ENCODE peak calls at places on chromosomes 2 and 18, in five cellular contexts. H, W, N, C and Q are unnamed samples.

GRCh38 chr2:175445276-175445675 is 263.8 kb upstream of the ATP5MC3 start:
- DNase-seq in H (no peak), W (no peak), N (no peak), C (no peak), Q (no peak)

GRCh38 chr18:11572201-11572600 is 37.2 kb upstream of the SLC35G4 start:
- DNase-seq in H (no peak), W (no peak), N (no peak), C (no peak), Q (no peak)

GRCh38 chr2:27075219-27075871 is 3.1 kb upstream of the EMILIN1 start:
- DNase-seq in H (no peak), W (peak; percentile 26), N (no peak), C (no peak), Q (no peak)

GRCh38 chr2:20634430-20635095 is 16.3 kb downstream of the HS1BP3 start:
- DNase-seq in H (no peak), W (peak; percentile 72), N (peak; percentile 79), C (no peak), Q (no peak)

GRCh38 chr2:15425707-15426106 is 135.4 kb downstream of the NBAS start:
- DNase-seq in H (no peak), W (no peak), N (no peak), C (no peak), Q (no peak)

GRCh38 chr2:144513388-144514100 is 6.4 kb downstream of the ZEB2 start:
- DNase-seq in H (no peak), W (peak; percentile 81), N (peak; percentile 80), C (no peak), Q (no peak)

GRCh38 chr2:173806761-173807160 is 158.4 kb downstream of the SP3 start:
- DNase-seq in H (no peak), W (peak; percentile 4), N (peak; percentile 32), C (no peak), Q (no peak)

GRCh38 chr2:232543928-232544631 is 4.6 kb downstream of the CHRNG start:
- DNase-seq in H (no peak), W (no peak), N (no peak), C (no peak), Q (no peak)

GRCh38 chr2:119756837-119757236 is 2.9 kb upstream of the PTPN4 start:
- DNase-seq in H (no peak), W (peak; percentile 87), N (peak; percentile 77), C (no peak), Q (peak; percentile 19)